ENCODE peak calls at places on chromosomes 12 and 14, in ten cellular contexts. One of them, this sample, is unnamed. For H3K27me3 and H3K4me1, the result is how much of the 10 kb centered on the place peaks cover.

GRCh38 chr14:54420478-54421116 is 20.6 kb downstream of the CNIH1 start:
- DNase-seq in endothelial cell of umbilical vein: peak
- DNase-seq in adrenal gland: peak
- DNase-seq in transverse colon: peak
- DNase-seq in ovary: no peak
- DNase-seq in neural progenitor cell: peak
- DNase-seq in tibial artery: no peak
- DNase-seq in GM23248: peak
- DNase-seq in CD8-positive, alpha-beta T cell: no peak
- DNase-seq in effector memory CD4-positive, alpha-beta T cell: no peak
- DNase-seq in this sample: no peak

GRCh38 chr12:6207254-6207942 is 7.2 kb downstream of the CD9 start:
- DNase-seq in endothelial cell of umbilical vein: no peak
- DNase-seq in adrenal gland: no peak
- DNase-seq in transverse colon: no peak
- DNase-seq in ovary: no peak
- DNase-seq in neural progenitor cell: no peak
- DNase-seq in tibial artery: no peak
- DNase-seq in GM23248: peak
- DNase-seq in CD8-positive, alpha-beta T cell: no peak
- DNase-seq in effector memory CD4-positive, alpha-beta T cell: no peak
- DNase-seq in this sample: no peak

GRCh38 chr12:89058393-89058792 is 293.9 kb downstream of the DUSP6 start:
- DNase-seq in endothelial cell of umbilical vein: no peak
- DNase-seq in adrenal gland: no peak
- DNase-seq in transverse colon: no peak
- DNase-seq in ovary: no peak
- DNase-seq in neural progenitor cell: no peak
- DNase-seq in tibial artery: no peak
- DNase-seq in GM23248: no peak
- DNase-seq in CD8-positive, alpha-beta T cell: no peak
- DNase-seq in effector memory CD4-positive, alpha-beta T cell: no peak
- DNase-seq in this sample: no peak

GRCh38 chr12:54251667-54252284 is 28.1 kb downstream of the CBX5 start:
- DNase-seq in endothelial cell of umbilical vein: peak
- DNase-seq in adrenal gland: no peak
- DNase-seq in transverse colon: no peak
- DNase-seq in ovary: no peak
- DNase-seq in neural progenitor cell: peak
- DNase-seq in tibial artery: no peak
- DNase-seq in GM23248: peak
- DNase-seq in CD8-positive, alpha-beta T cell: no peak
- DNase-seq in effector memory CD4-positive, alpha-beta T cell: no peak
- DNase-seq in this sample: no peak

GRCh38 chr14:45364565-45364964 is 111.6 kb upstream of the MIS18BP1 start:
- DNase-seq in endothelial cell of umbilical vein: no peak
- DNase-seq in adrenal gland: no peak
- DNase-seq in transverse colon: no peak
- DNase-seq in ovary: no peak
- DNase-seq in neural progenitor cell: no peak
- DNase-seq in tibial artery: no peak
- DNase-seq in GM23248: no peak
- DNase-seq in CD8-positive, alpha-beta T cell: no peak
- DNase-seq in effector memory CD4-positive, alpha-beta T cell: no peak
- DNase-seq in this sample: no peak

GRCh38 chr12:11152725-11153124 is 18.3 kb upstream of the SMIM10L1 start:
- DNase-seq in endothelial cell of umbilical vein: no peak
- DNase-seq in adrenal gland: no peak
- DNase-seq in transverse colon: no peak
- DNase-seq in ovary: no peak
- DNase-seq in neural progenitor cell: no peak
- DNase-seq in tibial artery: no peak
- DNase-seq in GM23248: no peak
- DNase-seq in CD8-positive, alpha-beta T cell: no peak
- DNase-seq in effector memory CD4-positive, alpha-beta T cell: no peak
- DNase-seq in this sample: no peak

GRCh38 chr14:44463386-44464004 is 43.6 kb downstream of the FSCB start:
- DNase-seq in endothelial cell of umbilical vein: no peak
- DNase-seq in adrenal gland: no peak
- DNase-seq in transverse colon: no peak
- DNase-seq in ovary: no peak
- DNase-seq in neural progenitor cell: no peak
- DNase-seq in tibial artery: no peak
- DNase-seq in GM23248: no peak
- DNase-seq in CD8-positive, alpha-beta T cell: no peak
- DNase-seq in effector memory CD4-positive, alpha-beta T cell: no peak
- DNase-seq in this sample: no peak

GRCh38 chr14:74356892-74357575 is 8.8 kb downstream of the VRTN start:
- DNase-seq in endothelial cell of umbilical vein: no peak
- DNase-seq in adrenal gland: no peak
- DNase-seq in transverse colon: no peak
- DNase-seq in ovary: no peak
- DNase-seq in neural progenitor cell: no peak
- DNase-seq in tibial artery: no peak
- DNase-seq in GM23248: no peak
- DNase-seq in CD8-positive, alpha-beta T cell: no peak
- DNase-seq in effector memory CD4-positive, alpha-beta T cell: no peak
- DNase-seq in this sample: no peak

GRCh38 chr14:105492966-105493871 is 2.2 kb downstream of the TEDC1 start:
- DNase-seq in endothelial cell of umbilical vein: no peak
- DNase-seq in adrenal gland: no peak
- DNase-seq in transverse colon: no peak
- DNase-seq in ovary: no peak
- DNase-seq in neural progenitor cell: no peak
- DNase-seq in tibial artery: peak
- DNase-seq in GM23248: no peak
- DNase-seq in CD8-positive, alpha-beta T cell: no peak
- DNase-seq in effector memory CD4-positive, alpha-beta T cell: no peak
- DNase-seq in this sample: peak

GRCh38 chr12:57149309-57149900 is 2.0 kb upstream of the LRP1-AS start:
- DNase-seq in endothelial cell of umbilical vein: no peak
- DNase-seq in adrenal gland: peak
- DNase-seq in transverse colon: peak
- DNase-seq in ovary: peak
- DNase-seq in neural progenitor cell: no peak
- DNase-seq in tibial artery: peak
- DNase-seq in GM23248: peak
- DNase-seq in CD8-positive, alpha-beta T cell: no peak
- DNase-seq in effector memory CD4-positive, alpha-beta T cell: no peak
- DNase-seq in this sample: peak

GRCh38 chr12:83763425-83763824 is 1076.7 kb downstream of the TMTC2 start:
- DNase-seq in endothelial cell of umbilical vein: no peak
- DNase-seq in adrenal gland: no peak
- DNase-seq in transverse colon: no peak
- DNase-seq in ovary: no peak
- DNase-seq in neural progenitor cell: no peak
- DNase-seq in tibial artery: no peak
- DNase-seq in GM23248: no peak
- DNase-seq in CD8-positive, alpha-beta T cell: no peak
- DNase-seq in effector memory CD4-positive, alpha-beta T cell: no peak
- DNase-seq in this sample: no peak

GRCh38 chr12:569803-570236 is 93.4 kb downstream of the NINJ2 start:
- DNase-seq in endothelial cell of umbilical vein: peak
- DNase-seq in adrenal gland: peak
- DNase-seq in transverse colon: peak
- DNase-seq in ovary: peak
- DNase-seq in neural progenitor cell: peak
- DNase-seq in tibial artery: peak
- DNase-seq in GM23248: peak
- DNase-seq in CD8-positive, alpha-beta T cell: peak
- DNase-seq in effector memory CD4-positive, alpha-beta T cell: peak
- DNase-seq in this sample: peak

GRCh38 chr14:67583711-67584644 is 16.1 kb downstream of the PIGH start:
- DNase-seq in endothelial cell of umbilical vein: peak
- DNase-seq in adrenal gland: peak
- DNase-seq in transverse colon: peak
- DNase-seq in ovary: no peak
- DNase-seq in neural progenitor cell: peak
- DNase-seq in tibial artery: no peak
- DNase-seq in GM23248: peak
- DNase-seq in CD8-positive, alpha-beta T cell: no peak
- DNase-seq in effector memory CD4-positive, alpha-beta T cell: no peak
- DNase-seq in this sample: peak

GRCh38 chr14:80172380-80173055 is 38.8 kb downstream of the DIO2 start:
- DNase-seq in endothelial cell of umbilical vein: no peak
- DNase-seq in adrenal gland: no peak
- DNase-seq in transverse colon: no peak
- DNase-seq in ovary: no peak
- DNase-seq in neural progenitor cell: no peak
- DNase-seq in tibial artery: no peak
- DNase-seq in GM23248: peak
- DNase-seq in CD8-positive, alpha-beta T cell: no peak
- DNase-seq in effector memory CD4-positive, alpha-beta T cell: no peak
- DNase-seq in this sample: no peak

GRCh38 chr12:6791931-6792520 is 2.7 kb downstream of the CD4 start:
- DNase-seq in endothelial cell of umbilical vein: no peak
- DNase-seq in adrenal gland: no peak
- DNase-seq in transverse colon: no peak
- DNase-seq in ovary: no peak
- DNase-seq in neural progenitor cell: no peak
- DNase-seq in tibial artery: no peak
- DNase-seq in GM23248: no peak
- DNase-seq in CD8-positive, alpha-beta T cell: no peak
- DNase-seq in effector memory CD4-positive, alpha-beta T cell: no peak
- DNase-seq in this sample: no peak

GRCh38 chr12:70691018-70691672 is 53.9 kb upstream of the PTPRB start:
- DNase-seq in endothelial cell of umbilical vein: peak
- DNase-seq in adrenal gland: no peak
- DNase-seq in transverse colon: no peak
- DNase-seq in ovary: no peak
- DNase-seq in neural progenitor cell: no peak
- DNase-seq in tibial artery: no peak
- DNase-seq in GM23248: peak
- DNase-seq in CD8-positive, alpha-beta T cell: no peak
- DNase-seq in effector memory CD4-positive, alpha-beta T cell: no peak
- DNase-seq in this sample: no peak
- H3K27ac ChIP-seq in endothelial cell of umbilical vein: peak
- H3K27ac ChIP-seq in adrenal gland: peak
- H3K27ac ChIP-seq in transverse colon: no peak
- H3K27ac ChIP-seq in ovary: no peak
- H3K27ac ChIP-seq in neural progenitor cell: no peak
- H3K27ac ChIP-seq in tibial artery: no peak
- H3K27ac ChIP-seq in GM23248: no peak
- H3K27ac ChIP-seq in CD8-positive, alpha-beta T cell: no peak
- H3K27ac ChIP-seq in effector memory CD4-positive, alpha-beta T cell: no peak
- H3K27ac ChIP-seq in this sample: no peak

DNA sequence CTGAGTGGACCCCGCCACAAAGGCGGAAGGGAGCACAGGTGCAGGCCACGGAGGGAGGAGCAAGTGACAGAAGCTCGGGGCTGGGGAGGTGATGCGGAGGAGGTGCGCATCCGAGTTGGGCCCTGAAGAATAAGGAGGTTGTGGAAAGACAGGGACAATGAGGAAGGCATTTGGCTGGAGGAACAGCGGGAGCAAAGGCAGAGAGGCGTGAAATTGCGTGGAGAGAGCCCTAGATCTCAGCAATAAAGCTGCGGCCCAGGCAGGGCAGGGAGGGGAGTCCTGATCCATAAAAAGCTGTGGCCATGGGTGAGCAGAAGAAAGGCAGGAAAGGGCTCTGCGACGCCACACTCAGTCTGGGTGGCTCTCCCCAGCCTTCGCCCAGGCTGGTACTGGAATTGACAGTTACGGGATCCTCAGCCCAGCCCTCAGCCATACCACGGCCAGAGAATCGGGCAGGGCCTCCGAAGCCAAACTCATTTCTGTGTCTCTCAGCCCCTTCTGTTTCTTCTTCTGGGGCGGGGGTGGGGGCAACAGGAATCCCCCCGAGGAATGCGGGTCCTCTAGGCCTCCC is 2.2 kb downstream of the FIGNL2 start:
- DNase-seq in endothelial cell of umbilical vein: no peak
- DNase-seq in adrenal gland: no peak
- DNase-seq in transverse colon: no peak
- DNase-seq in ovary: no peak
- DNase-seq in neural progenitor cell: peak
- DNase-seq in tibial artery: no peak
- DNase-seq in GM23248: no peak
- DNase-seq in CD8-positive, alpha-beta T cell: no peak
- DNase-seq in effector memory CD4-positive, alpha-beta T cell: no peak
- DNase-seq in this sample: no peak
- H3K27me3 ChIP-seq in endothelial cell of umbilical vein: under half
- H3K27me3 ChIP-seq in adrenal gland: under half
- H3K27me3 ChIP-seq in transverse colon: half or more
- H3K27me3 ChIP-seq in ovary: under half
- H3K27me3 ChIP-seq in neural progenitor cell: under half
- H3K27me3 ChIP-seq in tibial artery: under half
- H3K27me3 ChIP-seq in GM23248: half or more
- H3K27me3 ChIP-seq in CD8-positive, alpha-beta T cell: under half
- H3K27me3 ChIP-seq in effector memory CD4-positive, alpha-beta T cell: under half
- H3K27me3 ChIP-seq in this sample: under half

DNA sequence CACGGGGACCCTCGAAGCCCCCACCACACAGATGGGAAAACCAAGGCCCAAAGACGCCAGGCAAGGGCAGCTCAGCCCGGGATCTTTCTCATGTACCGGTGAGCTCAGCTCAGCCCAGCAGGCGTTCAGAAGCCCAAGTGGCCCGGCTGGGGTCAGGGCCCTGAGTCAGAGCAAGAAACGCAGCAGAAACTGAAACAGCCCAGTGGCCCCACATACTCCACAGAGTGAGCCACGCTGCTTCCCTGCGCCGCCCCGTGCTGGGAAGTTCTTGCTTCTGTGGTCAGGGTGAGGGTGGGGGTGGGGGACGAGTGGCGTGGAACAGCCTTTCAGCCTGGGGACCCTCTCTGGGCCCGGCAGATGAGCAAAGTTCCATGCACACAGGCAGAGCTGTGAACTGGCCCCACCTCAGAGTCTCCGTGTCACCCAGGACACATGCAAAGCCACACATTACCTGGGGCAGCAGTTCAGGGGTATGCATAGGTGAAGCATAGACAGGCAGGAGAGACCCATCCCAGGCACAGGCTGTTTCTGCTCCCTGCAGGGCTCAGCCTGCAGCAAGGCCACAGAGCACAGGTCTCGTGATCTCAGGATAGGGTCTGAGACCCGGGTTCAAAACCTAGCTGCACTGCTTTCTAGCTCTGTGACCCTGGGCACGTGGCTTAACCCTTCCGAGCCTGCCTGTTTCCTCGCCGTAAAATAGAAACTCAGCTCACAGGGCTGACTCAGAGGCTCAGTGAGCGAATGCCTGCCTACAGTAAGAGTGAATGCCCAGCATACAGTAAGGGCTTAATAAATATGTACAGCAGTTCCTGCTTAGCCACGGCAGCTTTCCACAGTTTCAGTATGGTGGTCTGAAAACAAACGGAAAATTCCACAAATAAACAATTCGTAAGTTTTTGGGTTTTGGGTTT is 21.6 kb downstream of the NCOR2 start:
- DNase-seq in endothelial cell of umbilical vein: no peak
- DNase-seq in adrenal gland: peak
- DNase-seq in transverse colon: peak
- DNase-seq in ovary: no peak
- DNase-seq in neural progenitor cell: no peak
- DNase-seq in tibial artery: no peak
- DNase-seq in GM23248: peak
- DNase-seq in CD8-positive, alpha-beta T cell: no peak
- DNase-seq in effector memory CD4-positive, alpha-beta T cell: no peak
- DNase-seq in this sample: no peak
- H3K4me1 ChIP-seq in endothelial cell of umbilical vein: under half
- H3K4me1 ChIP-seq in adrenal gland: half or more
- H3K4me1 ChIP-seq in transverse colon: half or more
- H3K4me1 ChIP-seq in ovary: half or more
- H3K4me1 ChIP-seq in neural progenitor cell: under half
- H3K4me1 ChIP-seq in tibial artery: half or more
- H3K4me1 ChIP-seq in GM23248: under half
- H3K4me1 ChIP-seq in CD8-positive, alpha-beta T cell: half or more
- H3K4me1 ChIP-seq in effector memory CD4-positive, alpha-beta T cell: under half
- H3K4me1 ChIP-seq in this sample: under half

GRCh38 chr14:51086044-51086443 is 8.9 kb downstream of the TRIM9 start:
- DNase-seq in endothelial cell of umbilical vein: no peak
- DNase-seq in adrenal gland: no peak
- DNase-seq in transverse colon: peak
- DNase-seq in ovary: no peak
- DNase-seq in neural progenitor cell: no peak
- DNase-seq in tibial artery: no peak
- DNase-seq in GM23248: no peak
- DNase-seq in CD8-positive, alpha-beta T cell: no peak
- DNase-seq in effector memory CD4-positive, alpha-beta T cell: no peak
- DNase-seq in this sample: no peak
- H3K27ac ChIP-seq in endothelial cell of umbilical vein: no peak
- H3K27ac ChIP-seq in adrenal gland: no peak
- H3K27ac ChIP-seq in transverse colon: peak
- H3K27ac ChIP-seq in ovary: no peak
- H3K27ac ChIP-seq in neural progenitor cell: no peak
- H3K27ac ChIP-seq in tibial artery: no peak
- H3K27ac ChIP-seq in GM23248: no peak
- H3K27ac ChIP-seq in CD8-positive, alpha-beta T cell: no peak
- H3K27ac ChIP-seq in effector memory CD4-positive, alpha-beta T cell: no peak
- H3K27ac ChIP-seq in this sample: peak

This sample was measured in uterus.